ENCODE peak calls at places on chromosomes 3 and 15, in seven cellular contexts. V is neuronal stem cell, H is H9, Q is mesendoderm, P is H1, L is trophoblast cell, E is IMR-90. B is an unnamed sample.

GRCh38 chr3:152222327-152222726 is 46.4 kb upstream of the MBNL1 start:
- DNase-seq in V (no peak), H (no peak), Q (no peak), P (no peak), L (peak), E (peak), B (no peak)

GRCh38 chr3:50242778-50243551 is 7.0 kb downstream of the GNAI2 start:
- DNase-seq in V (no peak), H (no peak), Q (no peak), P (no peak), L (peak), E (peak), B (peak)

GRCh38 chr3:156620260-156620659 is 54.1 kb upstream of the TIPARP start:
- DNase-seq in V (no peak), H (no peak), Q (no peak), P (no peak), L (peak), E (peak), B (no peak)

GRCh38 chr15:26702381-26702780 is 70.5 kb downstream of the GABRB3 start:
- DNase-seq in V (no peak), H (no peak), Q (no peak), P (no peak), L (no peak), E (no peak), B (no peak)

GRCh38 chr15:56737791-56738190 is 4.5 kb upstream of the ZNF280D start:
- DNase-seq in V (no peak), H (no peak), Q (no peak), P (no peak), L (no peak), E (no peak), B (peak)

GRCh38 chr15:95304874-95305271 is 1025.6 kb upstream of the NR2F2 start:
- DNase-seq in V (no peak), H (no peak), Q (no peak), P (no peak), L (no peak), E (no peak), B (no peak)

GRCh38 chr3:71069797-71070196 is 513.7 kb downstream of the FOXP1 start:
- DNase-seq in V (peak), H (peak), Q (peak), P (peak), L (peak), E (no peak), B (peak)

GRCh38 chr15:83698294-83698693 is 44.4 kb downstream of the ADAMTSL3 start:
- DNase-seq in V (no peak), H (no peak), Q (no peak), P (no peak), L (no peak), E (peak), B (peak)

GRCh38 chr3:129597087-129597791 is 9.2 kb downstream of the PLXND1 start:
- DNase-seq in V (no peak), H (no peak), Q (no peak), P (no peak), L (no peak), E (peak), B (peak)

GRCh38 chr3:31275038-31275562 is 257.6 kb upstream of the STT3B start:
- DNase-seq in V (no peak), H (no peak), Q (no peak), P (no peak), L (peak), E (peak), B (peak)

GRCh38 chr3:74789111-74789510 is 174.7 kb upstream of the CNTN3 start:
- DNase-seq in V (no peak), H (no peak), Q (peak), P (no peak), L (peak), E (peak), B (no peak)

GRCh38 chr15:77425104-77425503 is 4.4 kb downstream of the HMG20A start:
- DNase-seq in V (no peak), H (no peak), Q (no peak), P (no peak), L (no peak), E (no peak), B (no peak)

GRCh38 chr3:26535151-26535550 is 87.4 kb upstream of the LRRC3B start:
- DNase-seq in V (no peak), H (no peak), Q (no peak), P (no peak), L (no peak), E (no peak), B (no peak)

GRCh38 chr15:98803228-98804056 is 155.1 kb downstream of the IGF1R start:
- DNase-seq in V (no peak), H (no peak), Q (no peak), P (no peak), L (peak), E (peak), B (peak)

GRCh38 chr3:155024006-155024638 is 56.0 kb upstream of the MME start:
- DNase-seq in V (no peak), H (no peak), Q (peak), P (no peak), L (peak), E (no peak), B (peak)

GRCh38 chr3:174620138-174620537 is 239.0 kb upstream of the NAALADL2 start:
- DNase-seq in V (no peak), H (no peak), Q (no peak), P (no peak), L (peak), E (no peak), B (no peak)

GRCh38 chr3:37957185-37957936 is 33.2 kb upstream of the VILL start:
- DNase-seq in V (no peak), H (no peak), Q (no peak), P (no peak), L (no peak), E (no peak), B (no peak)

GRCh38 chr3:172522871-172523818 is at the start of gene TNFSF10:
- DNase-seq in V (no peak), H (peak), Q (no peak), P (peak), L (peak), E (peak), B (peak)

GRCh38 chr3:106326941-106327765 is 458.3 kb upstream of the CBLB start:
- DNase-seq in V (peak), H (no peak), Q (no peak), P (no peak), L (peak), E (peak), B (peak)

GRCh38 chr3:39941941-39942340 is 132.5 kb downstream of the MYRIP start:
- DNase-seq in V (no peak), H (no peak), Q (no peak), P (no peak), L (no peak), E (no peak), B (no peak)

GRCh38 chr3:194782767-194783404 is 97.2 kb downstream of the FAM43A start:
- DNase-seq in V (no peak), H (no peak), Q (no peak), P (no peak), L (no peak), E (peak), B (no peak)

GRCh38 chr3:141332436-141332835 is 35.9 kb upstream of the ZBTB38 start:
- DNase-seq in V (no peak), H (no peak), Q (no peak), P (no peak), L (no peak), E (peak), B (no peak)

GRCh38 chr3:141334627-141335250 is 33.6 kb upstream of the ZBTB38 start:
- DNase-seq in V (no peak), H (no peak), Q (peak), P (no peak), L (no peak), E (no peak), B (no peak)

GRCh38 chr3:141331370-141332318 is 36.7 kb upstream of the ZBTB38 start:
- DNase-seq in V (no peak), H (no peak), Q (no peak), P (no peak), L (peak), E (peak), B (peak)

GRCh38 chr3:141335531-141336042 is 32.7 kb upstream of the ZBTB38 start:
- DNase-seq in V (no peak), H (no peak), Q (no peak), P (no peak), L (no peak), E (peak), B (peak)

GRCh38 chr3:141333796-141334626 is 34.3 kb upstream of the ZBTB38 start:
- DNase-seq in V (no peak), H (no peak), Q (no peak), P (no peak), L (no peak), E (peak), B (peak)
- H3K18ac ChIP-seq in V (no peak), H (no peak), Q (no peak), P (no peak), L (no peak), E (peak), B (peak)

GRCh38 chr3:107450254-107450653 is 72.5 kb upstream of the BBX start:
- DNase-seq in V (no peak), H (no peak), Q (no peak), P (no peak), L (peak), E (peak), B (peak)
- H3K18ac ChIP-seq in V (no peak), H (no peak), Q (no peak), P (no peak), L (no peak), E (no peak), B (no peak)

DNA sequence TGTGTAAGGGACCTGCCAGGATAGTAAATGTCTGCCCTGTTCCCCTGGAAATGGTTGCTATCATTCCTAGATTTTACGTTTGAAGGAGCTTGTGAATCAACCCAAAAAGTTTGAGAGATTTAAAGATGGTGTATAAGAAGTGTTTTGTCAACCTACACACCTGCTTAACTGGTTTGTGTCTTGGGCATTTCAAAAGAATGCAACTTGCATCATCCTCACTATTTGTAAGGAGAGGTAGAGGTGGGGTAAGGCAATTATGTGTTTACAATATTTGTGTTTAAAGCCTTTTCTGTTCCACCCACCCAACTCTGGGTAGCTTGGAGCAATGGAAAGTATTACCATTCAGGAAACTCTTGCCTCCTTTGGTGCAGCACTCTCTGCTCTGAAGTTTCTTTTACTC is 314.2 kb upstream of the RARB start:
- DNase-seq in V (no peak), H (no peak), Q (no peak), P (no peak), L (peak), E (no peak), B (no peak)
- H3K18ac ChIP-seq in V (no peak), H (no peak), Q (no peak), P (no peak), L (no peak), E (no peak), B (no peak)

DNA sequence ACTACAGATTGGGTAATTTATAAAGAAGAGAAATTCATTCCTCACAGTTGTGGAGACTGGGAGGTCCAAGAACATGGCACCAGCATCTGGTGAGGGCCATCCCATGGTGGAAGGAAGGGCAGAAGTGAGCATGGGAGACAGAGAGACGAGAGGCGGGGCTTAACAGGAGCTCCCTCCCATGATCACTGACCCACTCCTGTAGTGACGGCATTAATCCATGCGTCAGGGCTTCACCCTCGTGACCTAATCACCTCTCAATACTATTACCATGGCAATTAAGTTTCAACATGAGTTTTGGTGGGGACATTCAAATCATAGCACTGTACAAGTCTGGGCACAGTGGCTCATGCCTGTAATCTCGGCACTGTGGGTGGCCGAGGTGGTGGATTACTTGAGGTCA is 17.1 kb downstream of the RPL32 start:
- DNase-seq in V (no peak), H (no peak), Q (no peak), P (no peak), L (no peak), E (no peak), B (no peak)
- H3K18ac ChIP-seq in V (no peak), H (no peak), Q (no peak), P (no peak), L (no peak), E (no peak), B (no peak)

GRCh38 chr15:34838282-34838681 is 42.9 kb upstream of the ACTC1 start:
- DNase-seq in V (no peak), H (no peak), Q (no peak), P (no peak), L (no peak), E (no peak), B (no peak)

GRCh38 chr15:34841220-34841841 is 46.0 kb upstream of the ACTC1 start:
- DNase-seq in V (no peak), H (no peak), Q (no peak), P (no peak), L (no peak), E (peak), B (no peak)

DNA sequence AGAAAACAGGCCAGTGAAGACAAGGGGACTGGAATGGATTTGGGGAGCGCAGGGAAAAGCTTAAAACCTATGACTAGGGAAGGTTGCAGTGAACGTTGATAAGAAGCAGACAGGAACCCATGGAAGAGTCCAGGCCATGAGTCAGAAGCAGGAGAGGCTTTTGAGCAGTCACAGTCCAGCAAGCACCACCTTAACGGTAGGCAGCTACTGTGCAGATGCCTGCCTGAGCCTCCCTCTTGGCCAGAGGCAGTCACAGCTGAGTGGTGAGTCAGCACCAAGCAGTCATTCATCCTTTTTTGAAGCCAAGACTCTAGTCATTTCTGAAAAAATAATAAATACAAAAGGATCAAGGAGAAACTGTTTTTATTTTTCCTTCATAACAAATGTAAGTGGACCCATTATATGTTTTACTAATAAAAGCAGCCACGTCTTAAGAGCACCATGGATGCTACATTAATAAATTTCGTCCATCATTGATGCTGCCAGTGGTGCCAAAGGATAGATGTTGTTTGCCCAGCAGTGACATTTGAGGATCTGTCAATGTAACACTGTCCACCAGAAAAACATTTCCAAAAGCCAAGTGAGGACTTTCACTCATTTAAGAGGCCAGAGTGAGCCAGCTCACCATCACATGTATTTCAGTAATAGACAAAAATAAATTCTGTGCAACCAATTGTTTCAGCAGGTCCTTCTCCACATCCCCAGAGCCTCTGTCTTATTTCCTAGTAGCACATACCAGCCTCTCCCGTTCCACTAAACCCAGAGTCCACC is 42.1 kb upstream of the ACTC1 start:
- DNase-seq in V (no peak), H (no peak), Q (no peak), P (no peak), L (peak), E (peak), B (peak)
- H3K18ac ChIP-seq in V (no peak), H (no peak), Q (no peak), P (no peak), L (no peak), E (no peak), B (no peak)

GRCh38 chr3:101758224-101758623 is 20.8 kb upstream of the NXPE3 start:
- DNase-seq in V (no peak), H (no peak), Q (no peak), P (no peak), L (no peak), E (no peak), B (no peak)
- H3K18ac ChIP-seq in V (no peak), H (no peak), Q (no peak), P (no peak), L (no peak), E (no peak), B (no peak)

DNA sequence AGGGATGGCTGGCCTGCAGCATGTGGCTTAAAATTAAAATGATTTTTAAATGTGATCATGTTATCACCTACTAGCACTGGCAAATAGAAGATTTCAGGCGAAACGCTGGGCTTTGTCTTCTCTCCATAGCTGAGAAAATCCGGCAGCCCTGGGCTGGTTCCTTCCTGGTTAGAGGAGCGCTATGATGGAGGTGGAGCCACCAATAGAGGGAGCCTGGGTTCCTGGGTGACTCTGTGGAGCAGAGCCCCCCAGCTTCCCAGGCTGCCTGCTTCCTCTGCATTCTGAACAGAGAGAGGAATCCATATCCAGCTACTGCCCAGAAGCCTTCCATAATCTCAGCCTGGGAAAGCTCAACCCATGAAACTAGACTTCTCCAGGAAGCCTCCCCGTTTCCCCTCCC is 32.6 kb upstream of the IQSEC1 start:
- DNase-seq in V (no peak), H (no peak), Q (no peak), P (no peak), L (no peak), E (no peak), B (no peak)
- H3K18ac ChIP-seq in V (no peak), H (no peak), Q (no peak), P (no peak), L (no peak), E (no peak), B (no peak)

GRCh38 chr3:187738089-187738399 is 7.2 kb downstream of the BCL6 start:
- DNase-seq in V (no peak), H (no peak), Q (no peak), P (no peak), L (no peak), E (no peak), B (no peak)
- H3K18ac ChIP-seq in V (no peak), H (no peak), Q (peak), P (peak), L (peak), E (peak), B (peak)

GRCh38 chr3:179147571-179148445 is at the start of gene PIK3CA:
- DNase-seq in V (peak), H (peak), Q (peak), P (peak), L (peak), E (peak), B (peak)

GRCh38 chr3:179151474-179151873 is 3.3 kb downstream of the PIK3CA start:
- DNase-seq in V (no peak), H (no peak), Q (no peak), P (no peak), L (no peak), E (no peak), B (no peak)

GRCh38 chr3:179149951-179150350 is 1.8 kb downstream of the PIK3CA start:
- DNase-seq in V (no peak), H (no peak), Q (no peak), P (no peak), L (no peak), E (no peak), B (peak)

GRCh38 chr3:179148446-179149238 is 485 bp downstream of the PIK3CA start:
- DNase-seq in V (peak), H (no peak), Q (peak), P (peak), L (peak), E (peak), B (peak)

DNA sequence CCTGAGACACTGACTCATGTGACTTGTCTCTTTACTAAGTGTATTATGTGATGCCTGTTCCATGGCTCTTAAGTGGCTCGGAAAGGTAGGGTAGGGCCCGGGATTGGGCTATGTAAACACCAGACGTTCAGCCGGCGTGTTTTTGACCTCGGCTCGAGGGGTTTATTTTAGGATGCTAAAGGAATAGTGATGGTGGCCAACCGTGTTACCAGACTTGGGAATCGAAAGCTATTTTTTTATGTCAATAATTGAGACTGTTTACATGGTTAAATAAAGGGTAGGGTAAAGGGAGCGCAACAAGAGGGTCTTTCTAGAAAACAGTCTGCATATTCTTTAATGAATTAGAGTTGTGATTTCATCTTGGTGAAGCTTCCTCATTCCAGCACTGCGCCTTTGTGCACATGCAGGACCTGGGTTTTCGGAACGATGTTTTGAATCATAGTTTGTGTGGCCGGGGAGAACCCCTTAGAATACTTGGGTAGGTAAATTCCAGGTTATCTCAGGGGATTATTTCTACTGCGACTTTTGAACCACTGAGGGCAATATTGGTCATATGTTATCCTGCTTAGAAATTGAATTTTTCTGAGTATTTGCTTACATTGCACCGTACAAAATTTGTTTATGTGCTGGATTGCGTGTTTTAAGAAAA is 1.2 kb downstream of the PIK3CA start:
- DNase-seq in V (peak), H (no peak), Q (no peak), P (no peak), L (peak), E (peak), B (peak)
- H3K18ac ChIP-seq in V (no peak), H (no peak), Q (peak), P (no peak), L (no peak), E (peak), B (peak)

B was measured in mesenchymal stem cell.